ENCODE peak calls at places on chromosomes 12 and 14, in eight cellular contexts. One of them, this sample, is unnamed.

GRCh38 chr12:54569072-54569471 is 19.4 kb downstream of the PPP1R1A start:
- DNase-seq in RPMI7951: no peak
- DNase-seq in GM13977: no peak
- DNase-seq in iris pigment epithelial cell: no peak
- DNase-seq in head of caudate nucleus: no peak
- DNase-seq in retina: no peak
- DNase-seq in stimulated activated CD4-positive, alpha-beta T cell treated with anti-CD3 and anti-CD28 coated beads, Interleukin-12 subunit alpha, Interleukin-12 subunit beta, amount 100 ng/mL, for 4 hours: no peak
- DNase-seq in T-helper 2 cell: no peak
- DNase-seq in this sample: no peak

GRCh38 chr12:61676520-61676919 is 583.7 kb upstream of the USP15 start:
- DNase-seq in RPMI7951: no peak
- DNase-seq in GM13977: no peak
- DNase-seq in iris pigment epithelial cell: no peak
- DNase-seq in head of caudate nucleus: no peak
- DNase-seq in retina: no peak
- DNase-seq in stimulated activated CD4-positive, alpha-beta T cell treated with anti-CD3 and anti-CD28 coated beads, Interleukin-12 subunit alpha, Interleukin-12 subunit beta, amount 100 ng/mL, for 4 hours: no peak
- DNase-seq in T-helper 2 cell: no peak
- DNase-seq in this sample: no peak

GRCh38 chr14:42804146-42804545 is 1197.5 kb downstream of the LRFN5 start:
- DNase-seq in RPMI7951: no peak
- DNase-seq in GM13977: no peak
- DNase-seq in iris pigment epithelial cell: no peak
- DNase-seq in head of caudate nucleus: no peak
- DNase-seq in retina: no peak
- DNase-seq in stimulated activated CD4-positive, alpha-beta T cell treated with anti-CD3 and anti-CD28 coated beads, Interleukin-12 subunit alpha, Interleukin-12 subunit beta, amount 100 ng/mL, for 4 hours: no peak
- DNase-seq in T-helper 2 cell: no peak
- DNase-seq in this sample: no peak

GRCh38 chr14:61257469-61258057 is 23.6 kb downstream of the TMEM30B start:
- DNase-seq in RPMI7951: no peak
- DNase-seq in GM13977: no peak
- DNase-seq in iris pigment epithelial cell: no peak
- DNase-seq in head of caudate nucleus: no peak
- DNase-seq in retina: no peak
- DNase-seq in stimulated activated CD4-positive, alpha-beta T cell treated with anti-CD3 and anti-CD28 coated beads, Interleukin-12 subunit alpha, Interleukin-12 subunit beta, amount 100 ng/mL, for 4 hours: no peak
- DNase-seq in T-helper 2 cell: no peak
- DNase-seq in this sample: no peak

GRCh38 chr12:130956456-130957303 is 3.0 kb downstream of the ADGRD1 start:
- DNase-seq in RPMI7951: no peak
- DNase-seq in GM13977: no peak
- DNase-seq in iris pigment epithelial cell: no peak
- DNase-seq in head of caudate nucleus: no peak
- DNase-seq in retina: no peak
- DNase-seq in stimulated activated CD4-positive, alpha-beta T cell treated with anti-CD3 and anti-CD28 coated beads, Interleukin-12 subunit alpha, Interleukin-12 subunit beta, amount 100 ng/mL, for 4 hours: no peak
- DNase-seq in T-helper 2 cell: no peak
- DNase-seq in this sample: no peak

GRCh38 chr14:52661314-52661713 is 34.0 kb downstream of the ERO1A start:
- DNase-seq in RPMI7951: no peak
- DNase-seq in GM13977: no peak
- DNase-seq in iris pigment epithelial cell: no peak
- DNase-seq in head of caudate nucleus: no peak
- DNase-seq in retina: no peak
- DNase-seq in stimulated activated CD4-positive, alpha-beta T cell treated with anti-CD3 and anti-CD28 coated beads, Interleukin-12 subunit alpha, Interleukin-12 subunit beta, amount 100 ng/mL, for 4 hours: no peak
- DNase-seq in T-helper 2 cell: no peak
- DNase-seq in this sample: no peak

GRCh38 chr12:89225808-89226368 is 126.4 kb downstream of the DUSP6 start:
- DNase-seq in RPMI7951: peak
- DNase-seq in GM13977: peak
- DNase-seq in iris pigment epithelial cell: peak
- DNase-seq in head of caudate nucleus: no peak
- DNase-seq in retina: no peak
- DNase-seq in stimulated activated CD4-positive, alpha-beta T cell treated with anti-CD3 and anti-CD28 coated beads, Interleukin-12 subunit alpha, Interleukin-12 subunit beta, amount 100 ng/mL, for 4 hours: peak
- DNase-seq in T-helper 2 cell: no peak
- DNase-seq in this sample: no peak

GRCh38 chr12:110590806-110591326 is 7.7 kb upstream of the PPTC7 start:
- DNase-seq in RPMI7951: peak
- DNase-seq in GM13977: peak
- DNase-seq in iris pigment epithelial cell: peak
- DNase-seq in head of caudate nucleus: no peak
- DNase-seq in retina: no peak
- DNase-seq in stimulated activated CD4-positive, alpha-beta T cell treated with anti-CD3 and anti-CD28 coated beads, Interleukin-12 subunit alpha, Interleukin-12 subunit beta, amount 100 ng/mL, for 4 hours: no peak
- DNase-seq in T-helper 2 cell: no peak
- DNase-seq in this sample: peak

GRCh38 chr14:49552630-49553029 is 33.5 kb downstream of the RPS29 start:
- DNase-seq in RPMI7951: no peak
- DNase-seq in GM13977: no peak
- DNase-seq in iris pigment epithelial cell: no peak
- DNase-seq in head of caudate nucleus: no peak
- DNase-seq in retina: no peak
- DNase-seq in stimulated activated CD4-positive, alpha-beta T cell treated with anti-CD3 and anti-CD28 coated beads, Interleukin-12 subunit alpha, Interleukin-12 subunit beta, amount 100 ng/mL, for 4 hours: no peak
- DNase-seq in T-helper 2 cell: no peak
- DNase-seq in this sample: no peak

GRCh38 chr12:87491598-87491997 is 537.6 kb downstream of the C12orf50 start:
- DNase-seq in RPMI7951: no peak
- DNase-seq in GM13977: no peak
- DNase-seq in iris pigment epithelial cell: no peak
- DNase-seq in head of caudate nucleus: no peak
- DNase-seq in retina: no peak
- DNase-seq in stimulated activated CD4-positive, alpha-beta T cell treated with anti-CD3 and anti-CD28 coated beads, Interleukin-12 subunit alpha, Interleukin-12 subunit beta, amount 100 ng/mL, for 4 hours: no peak
- DNase-seq in T-helper 2 cell: no peak
- DNase-seq in this sample: no peak

GRCh38 chr14:61525293-61526011 is 169.9 kb upstream of the HIF1A start:
- DNase-seq in RPMI7951: peak
- DNase-seq in GM13977: no peak
- DNase-seq in iris pigment epithelial cell: peak
- DNase-seq in head of caudate nucleus: peak
- DNase-seq in retina: no peak
- DNase-seq in stimulated activated CD4-positive, alpha-beta T cell treated with anti-CD3 and anti-CD28 coated beads, Interleukin-12 subunit alpha, Interleukin-12 subunit beta, amount 100 ng/mL, for 4 hours: peak
- DNase-seq in T-helper 2 cell: peak
- DNase-seq in this sample: peak

GRCh38 chr12:46390881-46391280 is 18.3 kb upstream of the SLC38A2 start:
- DNase-seq in RPMI7951: no peak
- DNase-seq in GM13977: no peak
- DNase-seq in iris pigment epithelial cell: no peak
- DNase-seq in head of caudate nucleus: no peak
- DNase-seq in retina: no peak
- DNase-seq in stimulated activated CD4-positive, alpha-beta T cell treated with anti-CD3 and anti-CD28 coated beads, Interleukin-12 subunit alpha, Interleukin-12 subunit beta, amount 100 ng/mL, for 4 hours: no peak
- DNase-seq in T-helper 2 cell: no peak
- DNase-seq in this sample: no peak

GRCh38 chr12:90677552-90677951 is 277.4 kb downstream of the CCER1 start:
- DNase-seq in RPMI7951: no peak
- DNase-seq in GM13977: no peak
- DNase-seq in iris pigment epithelial cell: no peak
- DNase-seq in head of caudate nucleus: no peak
- DNase-seq in retina: no peak
- DNase-seq in stimulated activated CD4-positive, alpha-beta T cell treated with anti-CD3 and anti-CD28 coated beads, Interleukin-12 subunit alpha, Interleukin-12 subunit beta, amount 100 ng/mL, for 4 hours: no peak
- DNase-seq in T-helper 2 cell: no peak
- DNase-seq in this sample: no peak

This sample was measured in GM12878.